ENCODE peak calls at places on chromosomes 5 and 9, in five cellular contexts. J is fibroblast of the aortic adventitia; N is CD8-positive, alpha-beta memory T cell; O is uterus; T is NCI-H1092 treated with DMSO at 0.1 percent for 48 hours. V is an unnamed sample.

GRCh38 chr5:6311568-6312501 is 66.5 kb downstream of the MED10 start:
- DNase-seq in T (no peak), O (no peak), N (no peak), J (no peak), V (no peak)

GRCh38 chr9:114989600-114990410 is 59.4 kb upstream of the TNFSF8 start:
- DNase-seq in N (no peak), O (no peak), T (no peak), J (no peak), V (no peak)

GRCh38 chr5:130545291-130545690 is 619.8 kb downstream of the HINT1 start:
- DNase-seq in J (no peak), O (no peak), N (no peak), T (no peak), V (no peak)

GRCh38 chr5:98248949-98249348 is 524.5 kb upstream of the RGMB start:
- DNase-seq in N (no peak), O (no peak), T (no peak), J (peak; percentile 97), V (no peak)

GRCh38 chr9:134307674-134308638 is 18.3 kb upstream of the RXRA start:
- DNase-seq in N (no peak), O (no peak), J (no peak), T (no peak), V (no peak)

GRCh38 chr9:98992885-98993569 is 49.3 kb downstream of the COL15A1 start:
- DNase-seq in N (no peak), J (no peak), T (no peak), O (no peak), V (no peak)

GRCh38 chr9:92350129-92350739 is 24.5 kb downstream of the CENPP start:
- DNase-seq in O (no peak), N (no peak), T (no peak), J (peak; percentile 93), V (no peak)

GRCh38 chr5:108148715-108149139 is 233.2 kb downstream of the FBXL17 start:
- DNase-seq in T (no peak), J (peak; percentile 22), O (no peak), N (no peak), V (no peak)

GRCh38 chr5:168985454-168985853 is 315.5 kb downstream of the SLIT3 start:
- DNase-seq in T (no peak), O (no peak), J (no peak), N (no peak), V (no peak)

GRCh38 chr5:159749146-159749545 is 167.1 kb upstream of the ADRA1B start:
- DNase-seq in N (no peak), T (no peak), J (peak; percentile 65), O (no peak), V (no peak)

GRCh38 chr5:35202319-35203111 is 27.8 kb downstream of the PRLR start:
- DNase-seq in T (peak; percentile 10), J (peak; percentile 54), O (no peak), N (no peak), V (no peak)

GRCh38 chr9:130535818-130536521 is 43.4 kb upstream of the FUBP3 start:
- DNase-seq in T (peak; percentile 97), J (peak; percentile 65), O (no peak), N (no peak), V (no peak)

GRCh38 chr5:173880306-173880985 is 7.7 kb upstream of the CPEB4 start:
- DNase-seq in T (no peak), N (no peak), O (no peak), J (peak; percentile 81), V (no peak)

GRCh38 chr5:117424559-117424958 is 849.9 kb upstream of the SEMA6A start:
- DNase-seq in T (no peak), O (no peak), J (no peak), N (no peak), V (no peak)

GRCh38 chr9:77710965-77711657 is 63.0 kb upstream of the GNA14 start:
- DNase-seq in N (no peak), O (no peak), T (no peak), J (no peak), V (no peak)

GRCh38 chr5:129271309-129271708 is 176.8 kb downstream of the ISOC1 start:
- DNase-seq in J (peak; percentile 58), N (no peak), T (no peak), O (no peak), V (no peak)

GRCh38 chr5:98341038-98341710 is 432.3 kb upstream of the RGMB start:
- DNase-seq in N (no peak), T (no peak), J (peak; percentile 94), O (no peak), V (no peak)

GRCh38 chr9:134393582-134394280 is 67.5 kb downstream of the RXRA start:
- DNase-seq in N (no peak), O (no peak), J (no peak), T (no peak), V (no peak)

V was measured in GM12892.